ENCODE peak calls at places on chromosomes 16 and 17, in eight cellular contexts. L is A549, S is HCT116, U is WTC11, Y is K562, I is H1, C is HepG2, D is SK-N-SH. Z is an unnamed sample.
A peak's percentile ranks its signal among the peaks of the same experiment; 100 is the strongest.

GRCh38 chr16:16131204-16131603 is 92.1 kb downstream of the ABCC6 start:
- DNase-seq in L (no peak), S (no peak), U (no peak), Y (no peak), I (no peak), C (no peak), D (no peak), Z (no peak)

GRCh38 chr16:84069540-84069939 is 26.9 kb upstream of the SLC38A8 start:
- DNase-seq in L (no peak), S (no peak), U (no peak), Y (no peak), I (no peak), C (no peak), D (no peak), Z (no peak)

GRCh38 chr16:75062135-75062943 is 54.2 kb downstream of the LDHD start:
- DNase-seq in L (no peak), S (no peak), U (no peak), Y (peak; percentile 74), I (no peak), C (no peak), D (no peak), Z (no peak)

GRCh38 chr16:2827481-2827790 is 2.7 kb upstream of the ZG16B start:
- DNase-seq in L (no peak), S (no peak), U (no peak), Y (no peak), I (no peak), C (no peak), D (no peak), Z (no peak)

GRCh38 chr17:36877001-36877400 is 60.3 kb upstream of the LHX1 start:
- DNase-seq in L (no peak), S (no peak), U (no peak), Y (no peak), I (no peak), C (no peak), D (no peak), Z (no peak)

GRCh38 chr16:22671301-22672076 is 142.5 kb upstream of the HS3ST2 start:
- DNase-seq in L (no peak), S (no peak), U (no peak), Y (no peak), I (peak; percentile 48), C (no peak), D (no peak), Z (no peak)

GRCh38 chr16:73140944-73141343 is 93.0 kb upstream of the ZFHX3 start:
- DNase-seq in L (no peak), S (no peak), U (no peak), Y (no peak), I (no peak), C (no peak), D (no peak), Z (no peak)

GRCh38 chr16:50537533-50538290 is 10.5 kb upstream of the NKD1 start:
- DNase-seq in L (no peak), S (no peak), U (no peak), Y (no peak), I (no peak), C (no peak), D (no peak), Z (no peak)

GRCh38 chr16:70646260-70647241 is at the start of gene IL34:
- DNase-seq in L (no peak), S (no peak), U (no peak), Y (no peak), I (no peak), C (no peak), D (peak; percentile 77), Z (no peak)

GRCh38 chr16:2385441-2385840 is 43.8 kb upstream of the CCNF start:
- DNase-seq in L (no peak), S (no peak), U (no peak), Y (no peak), I (no peak), C (no peak), D (no peak), Z (no peak)

GRCh38 chr16:88920618-88921602 is 54.5 kb upstream of the PABPN1L start:
- DNase-seq in L (no peak), S (no peak), U (no peak), Y (no peak), I (no peak), C (no peak), D (peak; percentile 88), Z (peak; percentile 39)

GRCh38 chr16:89598199-89598598 is 15.2 kb upstream of the DPEP1 start:
- DNase-seq in L (peak; percentile 44), S (no peak), U (no peak), Y (no peak), I (no peak), C (no peak), D (no peak), Z (peak; percentile 60)

GRCh38 chr16:88084881-88085280 is 133.6 kb downstream of the BANP start:
- DNase-seq in L (no peak), S (no peak), U (no peak), Y (no peak), I (no peak), C (no peak), D (no peak), Z (no peak)

DNA sequence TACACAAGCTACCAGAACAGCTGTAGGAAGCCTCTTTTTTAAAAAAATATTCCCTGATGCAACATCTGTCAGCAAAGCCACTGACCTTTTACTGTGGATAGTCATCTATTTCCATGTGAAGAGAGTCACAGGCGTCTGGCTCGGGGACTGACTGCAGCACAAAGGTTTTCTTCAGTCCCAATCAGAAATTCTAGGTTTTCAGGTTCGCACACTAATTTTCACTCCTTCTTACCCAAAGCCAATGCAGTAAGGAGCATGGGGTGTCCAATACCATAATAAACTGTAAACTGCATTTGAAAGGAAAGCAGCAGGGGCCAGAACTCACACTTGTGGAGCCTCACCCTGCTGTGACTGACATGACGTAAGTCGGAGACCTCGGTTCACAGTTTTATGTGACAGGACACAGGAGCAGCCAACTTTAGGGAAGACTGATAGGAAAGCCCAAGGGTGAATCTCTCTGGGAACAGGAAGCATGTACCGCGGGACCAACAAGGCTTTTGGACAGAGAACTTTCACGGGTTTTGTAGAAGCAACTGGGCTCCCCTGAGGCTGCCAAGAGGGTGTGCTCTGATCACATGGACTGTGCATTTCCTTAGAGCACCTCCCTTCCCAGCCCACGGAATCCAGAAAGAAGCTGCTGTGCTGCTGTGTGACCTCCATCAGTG is 9.1 kb upstream of the TMEM100 start:
- DNase-seq in L (no peak), S (no peak), U (no peak), Y (peak; percentile 50), I (no peak), C (no peak), D (no peak), Z (no peak)
- TF ChIP-seq MAX in L (no peak), S (no peak), U (no peak), Y (no peak), I (no peak), C (no peak), D (no peak), Z (no peak)

GRCh38 chr17:78838574-78839005 is 2.0 kb downstream of the USP36 start:
- DNase-seq in L (no peak), S (no peak), U (no peak), Y (no peak), I (no peak), C (peak; percentile 81), D (no peak), Z (no peak)
- TF ChIP-seq MAX in L (no peak), S (no peak), U (no peak), Y (no peak), I (no peak), C (no peak), D (no peak), Z (no peak)

DNA sequence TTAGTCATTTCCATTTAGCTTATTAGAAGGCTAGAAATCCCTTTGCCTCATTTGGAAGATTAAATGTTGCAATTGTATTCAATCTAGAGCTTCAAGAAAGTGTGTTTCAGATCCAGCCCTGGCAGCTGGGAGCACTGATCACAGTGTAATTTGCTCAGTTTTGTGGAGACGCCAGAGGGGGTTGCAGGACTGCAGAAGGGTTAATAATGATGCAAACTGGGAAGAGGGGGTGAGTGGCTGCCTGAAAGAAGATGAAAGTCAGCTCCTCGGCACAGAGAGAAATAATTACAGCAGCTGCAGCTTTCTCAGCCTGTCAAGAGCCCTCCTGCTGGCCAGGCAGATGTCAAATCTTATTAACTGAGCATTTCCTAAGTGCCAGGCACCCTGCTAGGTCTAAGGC is 97.8 kb downstream of the ZNF18 start:
- DNase-seq in L (no peak), S (no peak), U (no peak), Y (peak; percentile 17), I (no peak), C (no peak), D (peak; percentile 21), Z (no peak)
- TF ChIP-seq MAX in L (no peak), S (no peak), U (no peak), Y (no peak), I (no peak), C (no peak), D (no peak), Z (no peak)

DNA sequence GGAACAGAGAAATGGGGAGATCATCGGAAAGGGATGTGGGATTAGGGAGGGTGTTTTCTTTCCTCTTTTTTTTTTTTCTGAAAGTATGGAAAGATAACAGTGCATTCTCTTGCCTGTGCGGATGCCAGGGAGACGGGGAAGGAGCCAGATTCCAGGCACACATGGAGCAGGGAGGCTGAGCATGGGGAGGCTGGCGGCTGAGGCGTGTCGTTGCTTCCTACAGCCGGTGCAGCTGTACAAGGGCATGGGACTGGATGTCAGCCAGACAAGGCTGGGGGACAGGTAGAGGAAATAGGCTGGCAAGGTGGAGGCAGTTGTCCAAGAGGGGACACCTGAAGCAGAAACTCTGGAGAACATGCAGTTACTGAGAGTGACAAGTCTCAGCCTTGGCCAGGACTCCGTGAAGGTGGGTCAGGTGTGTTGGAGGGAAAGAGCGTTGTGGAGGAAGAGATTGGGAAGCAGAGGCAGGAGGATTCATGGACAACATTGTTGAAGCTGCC is 16.6 kb upstream of the ADORA2B start:
- DNase-seq in L (no peak), S (no peak), U (peak; percentile 3), Y (no peak), I (no peak), C (no peak), D (no peak), Z (no peak)
- TF ChIP-seq MAX in L (no peak), S (no peak), U (no peak), Y (no peak), I (no peak), C (no peak), D (no peak), Z (no peak)

GRCh38 chr16:4487955-4488481 is 11.8 kb downstream of the HMOX2 start:
- DNase-seq in L (no peak), S (no peak), U (no peak), Y (no peak), I (no peak), C (no peak), D (no peak), Z (no peak)
- TF ChIP-seq MAX in L (no peak), S (no peak), U (no peak), Y (no peak), I (no peak), C (no peak), D (no peak), Z (no peak)

DNA sequence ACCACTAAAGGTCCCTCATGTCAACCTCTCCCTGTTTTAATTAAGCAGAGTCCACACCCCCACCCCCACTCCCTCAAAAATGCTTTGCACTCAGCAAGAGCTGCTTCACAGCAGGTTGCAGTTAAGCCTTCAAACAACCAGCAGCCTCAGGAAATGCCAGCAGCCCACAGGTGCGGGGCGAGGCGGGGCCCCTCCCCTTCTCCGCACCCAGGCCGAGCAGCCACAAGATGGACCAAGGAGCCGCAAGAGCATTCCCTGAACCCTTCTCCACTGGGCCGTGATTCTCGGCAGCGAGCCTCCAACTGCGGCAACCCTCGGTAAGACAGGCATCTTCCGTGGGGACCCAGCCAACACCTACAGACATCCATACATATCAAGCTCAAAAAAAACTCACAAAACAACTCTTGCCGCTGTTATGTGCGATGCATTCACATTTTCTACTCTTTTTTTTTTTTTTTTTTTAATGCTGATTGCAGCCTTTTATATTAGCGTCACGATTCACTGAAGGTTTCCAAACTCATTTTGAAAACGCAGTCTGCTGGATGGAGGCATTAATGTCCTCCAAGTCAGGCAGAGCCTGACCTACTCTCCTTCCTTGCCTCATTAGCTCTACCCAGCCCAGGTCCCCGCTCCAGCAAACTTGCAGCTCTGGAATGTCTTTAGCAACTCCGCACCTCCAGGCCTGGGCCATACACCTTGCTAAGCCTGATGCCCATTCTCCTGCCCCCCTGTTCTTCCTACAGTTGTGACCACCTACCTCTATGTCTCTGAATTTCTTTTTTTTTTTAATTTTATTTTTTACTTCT is 66.0 kb downstream of the AXIN2 start:
- DNase-seq in L (no peak), S (peak; percentile 13), U (peak; percentile 80), Y (no peak), I (peak; percentile 78), C (no peak), D (no peak), Z (no peak)
- TF ChIP-seq MAX in L (no peak), S (no peak), U (peak; percentile 44), Y (no peak), I (peak; percentile 53), C (no peak), D (no peak), Z (no peak)

Z was measured in NB4.